ENCODE peak calls at places on chromosomes 11 and 22, in five cellular contexts. F, X, L, K and D are unnamed samples.

GRCh38 chr11:125494601-125494986 is 1.5 kb downstream of the FEZ1 start:
- DNase-seq in F (no peak), X (no peak), L (no peak), K (peak; percentile 7), D (no peak)

GRCh38 chr11:35602979-35603378 is 15.3 kb upstream of the FJX1 start:
- DNase-seq in F (no peak), X (no peak), L (no peak), K (no peak), D (no peak)

GRCh38 chr11:19242184-19242932 is 1.6 kb upstream of the E2F8 start:
- DNase-seq in F (no peak), X (no peak), L (no peak), K (no peak), D (no peak)

GRCh38 chr11:43944761-43945311 is 2.4 kb downstream of the C11orf96 start:
- DNase-seq in F (peak; percentile 72), X (no peak), L (peak; percentile 52), K (no peak), D (peak; percentile 50)

GRCh38 chr11:9969068-9969467 is 305.2 kb downstream of the SWAP70 start:
- DNase-seq in F (no peak), X (no peak), L (no peak), K (no peak), D (no peak)

GRCh38 chr11:133467686-133468085 is 64.6 kb downstream of the OPCML start:
- DNase-seq in F (no peak), X (no peak), L (no peak), K (no peak), D (no peak)

GRCh38 chr11:86360775-86361395 is 13.8 kb upstream of the CCDC81 start:
- DNase-seq in F (no peak), X (no peak), L (no peak), K (peak; percentile 67), D (no peak)

GRCh38 chr11:95228081-95228859 is 2.7 kb downstream of the SESN3 start:
- DNase-seq in F (no peak), X (no peak), L (no peak), K (peak; percentile 37), D (no peak)

GRCh38 chr11:113874920-113875413 is 405 bp downstream of the USP28 start:
- DNase-seq in F (no peak), X (peak; percentile 68), L (peak; percentile 13), K (peak; percentile 39), D (no peak)

GRCh38 chr11:75350122-75350742 is 1.2 kb downstream of the ARRB1 start:
- DNase-seq in F (no peak), X (no peak), L (no peak), K (no peak), D (no peak)

GRCh38 chr11:416757-417621 is 2.2 kb upstream of the SIGIRR start:
- DNase-seq in F (peak; percentile 69), X (peak; percentile 48), L (no peak), K (no peak), D (no peak)

GRCh38 chr11:3867209-3868071 is 12.0 kb downstream of the STIM1 start:
- DNase-seq in F (peak; percentile 48), X (peak; percentile 41), L (no peak), K (no peak), D (no peak)

GRCh38 chr11:57124912-57125311 is 56.8 kb upstream of the LRRC55 start:
- DNase-seq in F (no peak), X (no peak), L (no peak), K (no peak), D (no peak)

GRCh38 chr11:66478823-66479740 is 1.2 kb upstream of the DPP3 start:
- DNase-seq in F (peak; percentile 60), X (peak; percentile 21), L (no peak), K (no peak), D (peak; percentile 41)

GRCh38 chr11:45264839-45265515 is 21.2 kb downstream of the SYT13 start:
- DNase-seq in F (no peak), X (no peak), L (no peak), K (peak; percentile 89), D (no peak)

GRCh38 chr22:16954060-16954403 is 54.0 kb downstream of the GAB4 start:
- DNase-seq in F (no peak), X (no peak), L (no peak), K (no peak), D (no peak)

GRCh38 chr22:35966314-35967045 is 62.1 kb downstream of the RBFOX2 start:
- DNase-seq in F (no peak), X (no peak), L (no peak), K (no peak), D (no peak)

GRCh38 chr11:127281534-127281933 is 281.0 kb upstream of the KIRREL3 start:
- DNase-seq in F (no peak), X (no peak), L (no peak), K (no peak), D (no peak)

GRCh38 chr22:26553056-26553752 is 36.7 kb downstream of the TPST2 start:
- DNase-seq in F (no peak), X (no peak), L (no peak), K (peak; percentile 85), D (no peak)

GRCh38 chr11:3195251-3196160 is 23.1 kb downstream of the MRGPRG start:
- DNase-seq in F (no peak), X (no peak), L (no peak), K (no peak), D (no peak)

GRCh38 chr22:22422629-22423112 is 85.9 kb downstream of the ZNF280B start:
- DNase-seq in F (peak; percentile 63), X (peak; percentile 34), L (peak; percentile 34), K (peak; percentile 51), D (peak; percentile 73)

GRCh38 chr11:69013009-69013951 is at the start of gene MRGPRF:
- DNase-seq in F (peak; percentile 92), X (no peak), L (no peak), K (peak; percentile 82), D (no peak)

GRCh38 chr22:17097701-17098100 is 12.9 kb downstream of the IL17RA start:
- DNase-seq in F (no peak), X (no peak), L (no peak), K (no peak), D (no peak)

GRCh38 chr11:68020575-68020974 is 9.9 kb upstream of the NDUFS8 start:
- DNase-seq in F (no peak), X (no peak), L (no peak), K (no peak), D (no peak)

GRCh38 chr22:42387631-42388030 is 44.6 kb downstream of the NFAM1 start:
- DNase-seq in F (no peak), X (no peak), L (no peak), K (no peak), D (no peak)

GRCh38 chr11:130827697-130828377 is 88.4 kb downstream of the SNX19 start:
- DNase-seq in F (peak; percentile 81), X (no peak), L (no peak), K (peak; percentile 79), D (no peak)

GRCh38 chr11:131253885-131254204 is 116.6 kb upstream of the NTM start:
- DNase-seq in F (no peak), X (no peak), L (no peak), K (no peak), D (no peak)

GRCh38 chr11:114077482-114078305 is 18.2 kb downstream of the ZBTB16 start:
- DNase-seq in F (no peak), X (no peak), L (no peak), K (no peak), D (no peak)